ENCODE peak calls at places on chromosomes 13 and 19, in eight cellular contexts. One of them, this sample, is unnamed.

GRCh38 chr13:33172400-33172799 is 113.2 kb downstream of the STARD13 start:
- DNase-seq in stimulated activated CD4-positive, alpha-beta T cell treated with anti-CD3 and anti-CD28 coated beads, Interleukin-2, amount 100 ng/mL, for 48 hours: no peak
- DNase-seq in cardiac fibroblast: peak
- DNase-seq in GM04504: no peak
- DNase-seq in OCI-M1: no peak
- DNase-seq in AG08395: no peak
- DNase-seq in ACHN: no peak
- DNase-seq in GM12865: no peak
- DNase-seq in this sample: no peak

GRCh38 chr13:99993660-99994455 is 12.3 kb downstream of the ZIC2 start:
- DNase-seq in stimulated activated CD4-positive, alpha-beta T cell treated with anti-CD3 and anti-CD28 coated beads, Interleukin-2, amount 100 ng/mL, for 48 hours: no peak
- DNase-seq in cardiac fibroblast: no peak
- DNase-seq in GM04504: no peak
- DNase-seq in OCI-M1: no peak
- DNase-seq in AG08395: no peak
- DNase-seq in ACHN: no peak
- DNase-seq in GM12865: no peak
- DNase-seq in this sample: no peak

GRCh38 chr19:38650911-38651584 is 3.6 kb downstream of the ACTN4 start:
- DNase-seq in stimulated activated CD4-positive, alpha-beta T cell treated with anti-CD3 and anti-CD28 coated beads, Interleukin-2, amount 100 ng/mL, for 48 hours: no peak
- DNase-seq in cardiac fibroblast: peak
- DNase-seq in GM04504: peak
- DNase-seq in OCI-M1: peak
- DNase-seq in AG08395: peak
- DNase-seq in ACHN: no peak
- DNase-seq in GM12865: no peak
- DNase-seq in this sample: no peak

GRCh38 chr13:76735641-76736040 is 150.6 kb downstream of the KCTD12 start:
- DNase-seq in stimulated activated CD4-positive, alpha-beta T cell treated with anti-CD3 and anti-CD28 coated beads, Interleukin-2, amount 100 ng/mL, for 48 hours: no peak
- DNase-seq in cardiac fibroblast: no peak
- DNase-seq in GM04504: no peak
- DNase-seq in OCI-M1: no peak
- DNase-seq in AG08395: no peak
- DNase-seq in ACHN: no peak
- DNase-seq in GM12865: peak
- DNase-seq in this sample: no peak

GRCh38 chr19:2207991-2208860 is 27.9 kb downstream of the PLEKHJ1 start:
- DNase-seq in stimulated activated CD4-positive, alpha-beta T cell treated with anti-CD3 and anti-CD28 coated beads, Interleukin-2, amount 100 ng/mL, for 48 hours: no peak
- DNase-seq in cardiac fibroblast: peak
- DNase-seq in GM04504: peak
- DNase-seq in OCI-M1: no peak
- DNase-seq in AG08395: peak
- DNase-seq in ACHN: no peak
- DNase-seq in GM12865: peak
- DNase-seq in this sample: no peak

GRCh38 chr19:40519352-40520322 is 52.8 kb downstream of the SPTBN4 start:
- DNase-seq in stimulated activated CD4-positive, alpha-beta T cell treated with anti-CD3 and anti-CD28 coated beads, Interleukin-2, amount 100 ng/mL, for 48 hours: no peak
- DNase-seq in cardiac fibroblast: peak
- DNase-seq in GM04504: no peak
- DNase-seq in OCI-M1: peak
- DNase-seq in AG08395: peak
- DNase-seq in ACHN: no peak
- DNase-seq in GM12865: no peak
- DNase-seq in this sample: no peak

GRCh38 chr13:75841905-75842304 is 205.8 kb downstream of the LMO7 start:
- DNase-seq in stimulated activated CD4-positive, alpha-beta T cell treated with anti-CD3 and anti-CD28 coated beads, Interleukin-2, amount 100 ng/mL, for 48 hours: no peak
- DNase-seq in cardiac fibroblast: no peak
- DNase-seq in GM04504: no peak
- DNase-seq in OCI-M1: no peak
- DNase-seq in AG08395: no peak
- DNase-seq in ACHN: no peak
- DNase-seq in GM12865: no peak
- DNase-seq in this sample: no peak

GRCh38 chr19:6412111-6412999 is 12.3 kb downstream of the KHSRP start:
- DNase-seq in stimulated activated CD4-positive, alpha-beta T cell treated with anti-CD3 and anti-CD28 coated beads, Interleukin-2, amount 100 ng/mL, for 48 hours: peak
- DNase-seq in cardiac fibroblast: peak
- DNase-seq in GM04504: no peak
- DNase-seq in OCI-M1: peak
- DNase-seq in AG08395: no peak
- DNase-seq in ACHN: peak
- DNase-seq in GM12865: peak
- DNase-seq in this sample: no peak

GRCh38 chr19:39858541-39858940 is 12.4 kb upstream of the FBL start:
- DNase-seq in stimulated activated CD4-positive, alpha-beta T cell treated with anti-CD3 and anti-CD28 coated beads, Interleukin-2, amount 100 ng/mL, for 48 hours: no peak
- DNase-seq in cardiac fibroblast: no peak
- DNase-seq in GM04504: no peak
- DNase-seq in OCI-M1: peak
- DNase-seq in AG08395: no peak
- DNase-seq in ACHN: peak
- DNase-seq in GM12865: no peak
- DNase-seq in this sample: no peak

GRCh38 chr13:26029581-26030136 is 22.2 kb downstream of the SHISA2 start:
- DNase-seq in stimulated activated CD4-positive, alpha-beta T cell treated with anti-CD3 and anti-CD28 coated beads, Interleukin-2, amount 100 ng/mL, for 48 hours: no peak
- DNase-seq in cardiac fibroblast: no peak
- DNase-seq in GM04504: no peak
- DNase-seq in OCI-M1: no peak
- DNase-seq in AG08395: no peak
- DNase-seq in ACHN: no peak
- DNase-seq in GM12865: no peak
- DNase-seq in this sample: no peak

GRCh38 chr19:33125929-33126388 is 6.0 kb upstream of the WDR88 start:
- DNase-seq in stimulated activated CD4-positive, alpha-beta T cell treated with anti-CD3 and anti-CD28 coated beads, Interleukin-2, amount 100 ng/mL, for 48 hours: peak
- DNase-seq in cardiac fibroblast: peak
- DNase-seq in GM04504: peak
- DNase-seq in OCI-M1: peak
- DNase-seq in AG08395: peak
- DNase-seq in ACHN: peak
- DNase-seq in GM12865: peak
- DNase-seq in this sample: no peak

GRCh38 chr13:100636441-100636840 is 38.2 kb downstream of the TMTC4 start:
- DNase-seq in stimulated activated CD4-positive, alpha-beta T cell treated with anti-CD3 and anti-CD28 coated beads, Interleukin-2, amount 100 ng/mL, for 48 hours: no peak
- DNase-seq in cardiac fibroblast: no peak
- DNase-seq in GM04504: no peak
- DNase-seq in OCI-M1: no peak
- DNase-seq in AG08395: no peak
- DNase-seq in ACHN: no peak
- DNase-seq in GM12865: no peak
- DNase-seq in this sample: no peak

GRCh38 chr19:14385492-14385891 is 4.2 kb downstream of the ADGRE5 start:
- DNase-seq in stimulated activated CD4-positive, alpha-beta T cell treated with anti-CD3 and anti-CD28 coated beads, Interleukin-2, amount 100 ng/mL, for 48 hours: no peak
- DNase-seq in cardiac fibroblast: no peak
- DNase-seq in GM04504: no peak
- DNase-seq in OCI-M1: no peak
- DNase-seq in AG08395: no peak
- DNase-seq in ACHN: no peak
- DNase-seq in GM12865: peak
- DNase-seq in this sample: no peak

GRCh38 chr13:41597348-41598041 is 140.1 kb downstream of the RGCC start:
- DNase-seq in stimulated activated CD4-positive, alpha-beta T cell treated with anti-CD3 and anti-CD28 coated beads, Interleukin-2, amount 100 ng/mL, for 48 hours: no peak
- DNase-seq in cardiac fibroblast: peak
- DNase-seq in GM04504: no peak
- DNase-seq in OCI-M1: no peak
- DNase-seq in AG08395: no peak
- DNase-seq in ACHN: no peak
- DNase-seq in GM12865: no peak
- DNase-seq in this sample: no peak

GRCh38 chr13:112871742-112872141 is 97.3 kb upstream of the MCF2L start:
- DNase-seq in stimulated activated CD4-positive, alpha-beta T cell treated with anti-CD3 and anti-CD28 coated beads, Interleukin-2, amount 100 ng/mL, for 48 hours: no peak
- DNase-seq in cardiac fibroblast: no peak
- DNase-seq in GM04504: no peak
- DNase-seq in OCI-M1: no peak
- DNase-seq in AG08395: no peak
- DNase-seq in ACHN: no peak
- DNase-seq in GM12865: no peak
- DNase-seq in this sample: peak

GRCh38 chr13:100315522-100315921 is 226.6 kb downstream of the PCCA start:
- DNase-seq in stimulated activated CD4-positive, alpha-beta T cell treated with anti-CD3 and anti-CD28 coated beads, Interleukin-2, amount 100 ng/mL, for 48 hours: no peak
- DNase-seq in cardiac fibroblast: no peak
- DNase-seq in GM04504: no peak
- DNase-seq in OCI-M1: no peak
- DNase-seq in AG08395: no peak
- DNase-seq in ACHN: no peak
- DNase-seq in GM12865: peak
- DNase-seq in this sample: no peak

GRCh38 chr19:15935167-15935702 is 906 bp upstream of the CYP4F11 start:
- DNase-seq in stimulated activated CD4-positive, alpha-beta T cell treated with anti-CD3 and anti-CD28 coated beads, Interleukin-2, amount 100 ng/mL, for 48 hours: no peak
- DNase-seq in cardiac fibroblast: no peak
- DNase-seq in GM04504: no peak
- DNase-seq in OCI-M1: peak
- DNase-seq in AG08395: no peak
- DNase-seq in ACHN: no peak
- DNase-seq in GM12865: no peak
- DNase-seq in this sample: no peak

GRCh38 chr19:41868120-41868988 is 8.3 kb downstream of the RPS19 start:
- DNase-seq in stimulated activated CD4-positive, alpha-beta T cell treated with anti-CD3 and anti-CD28 coated beads, Interleukin-2, amount 100 ng/mL, for 48 hours: no peak
- DNase-seq in cardiac fibroblast: no peak
- DNase-seq in GM04504: no peak
- DNase-seq in OCI-M1: no peak
- DNase-seq in AG08395: no peak
- DNase-seq in ACHN: no peak
- DNase-seq in GM12865: no peak
- DNase-seq in this sample: no peak

GRCh38 chr13:44573071-44573470 is 3.1 kb downstream of the TSC22D1 start:
- DNase-seq in stimulated activated CD4-positive, alpha-beta T cell treated with anti-CD3 and anti-CD28 coated beads, Interleukin-2, amount 100 ng/mL, for 48 hours: no peak
- DNase-seq in cardiac fibroblast: no peak
- DNase-seq in GM04504: no peak
- DNase-seq in OCI-M1: no peak
- DNase-seq in AG08395: no peak
- DNase-seq in ACHN: no peak
- DNase-seq in GM12865: no peak
- DNase-seq in this sample: no peak

GRCh38 chr19:39141929-39142328 is 16.3 kb downstream of the PAK4 start:
- DNase-seq in stimulated activated CD4-positive, alpha-beta T cell treated with anti-CD3 and anti-CD28 coated beads, Interleukin-2, amount 100 ng/mL, for 48 hours: no peak
- DNase-seq in cardiac fibroblast: no peak
- DNase-seq in GM04504: no peak
- DNase-seq in OCI-M1: no peak
- DNase-seq in AG08395: no peak
- DNase-seq in ACHN: no peak
- DNase-seq in GM12865: no peak
- DNase-seq in this sample: no peak

This sample was measured in chondrocyte.